ENCODE peak calls at places on chromosomes 7 and 10, in four cellular contexts. W is BJ, U is amniotic stem cell, J is NCI-H748 treated with DMSO at 0.1 percent for 48 hours. T is an unnamed sample.

GRCh38 chr7:50276446-50276845 is 28.1 kb upstream of the IKZF1 start:
- DNase-seq in W (no peak), U (no peak), J (peak; percentile 4), T (no peak)

GRCh38 chr10:45209888-45210287 is 105.5 kb downstream of the OR13A1 start:
- DNase-seq in W (no peak), U (no peak), J (no peak), T (no peak)

GRCh38 chr7:131007439-131008330 is 273.7 kb upstream of the KLF14 start:
- DNase-seq in W (no peak), U (peak; percentile 79), J (peak; percentile 45), T (peak; percentile 51)

GRCh38 chr10:93113042-93113441 is 39.3 kb downstream of the CYP26A1 start:
- DNase-seq in W (no peak), U (no peak), J (no peak), T (no peak)

GRCh38 chr7:36128448-36129047 is 24.5 kb upstream of the EEPD1 start:
- DNase-seq in W (peak; percentile 52), U (peak; percentile 22), J (peak; percentile 53), T (peak; percentile 76)

GRCh38 chr7:134742688-134743350 is 36.6 kb upstream of the CALD1 start:
- DNase-seq in W (peak; percentile 87), U (peak; percentile 37), J (no peak), T (no peak)

GRCh38 chr7:5553298-5553877 is 129.8 kb upstream of the TNRC18 start:
- DNase-seq in W (no peak), U (no peak), J (no peak), T (no peak)

GRCh38 chr10:129470103-129470851 is 3.2 kb downstream of the MGMT start:
- DNase-seq in W (no peak), U (no peak), J (no peak), T (no peak)

GRCh38 chr10:1316107-1316805 is 260.1 kb downstream of the WDR37 start:
- DNase-seq in W (no peak), U (no peak), J (no peak), T (no peak)

GRCh38 chr7:95104739-95105138 is 197.3 kb downstream of the PPP1R9A start:
- DNase-seq in W (no peak), U (no peak), J (no peak), T (no peak)

GRCh38 chr10:121080324-121080807 is 229.2 kb downstream of the WDR11 start:
- DNase-seq in W (no peak), U (no peak), J (no peak), T (no peak)

GRCh38 chr7:138017992-138018391 is 16.1 kb upstream of the CREB3L2 start:
- DNase-seq in W (no peak), U (no peak), J (no peak), T (no peak)

GRCh38 chr7:141700848-141701371 is 1.1 kb downstream of the DENND11 start:
- DNase-seq in W (no peak), U (no peak), J (no peak), T (no peak)

GRCh38 chr10:31490858-31491504 is 172.0 kb downstream of the ZEB1 start:
- DNase-seq in W (no peak), U (no peak), J (no peak), T (peak; percentile 9)

GRCh38 chr10:62760401-62760800 is 44.1 kb upstream of the ADO start:
- DNase-seq in W (no peak), U (no peak), J (no peak), T (no peak)

GRCh38 chr7:47379629-47380324 is 202.1 kb downstream of the TNS3 start:
- DNase-seq in W (no peak), U (peak; percentile 22), J (no peak), T (peak; percentile 68)

GRCh38 chr7:94169682-94170081 is 165.5 kb upstream of the BET1 start:
- DNase-seq in W (no peak), U (no peak), J (no peak), T (no peak)